ENCODE peak calls at places on chromosome 15, in four cellular contexts. N is astrocyte; S is CD8-positive, alpha-beta T cell; A is adrenal gland. X is an unnamed sample. For H3K27me3 and H3K4me1, the result is how much of the 10 kb centered on the place peaks cover.

GRCh38 chr15:26869628-26870027 is 2.8 kb downstream of the GABRA5 start:
- DNase-seq in N (no peak), A (no peak), S (no peak), X (no peak)

GRCh38 chr15:72982750-72983149 is 69.5 kb upstream of the NEO1 start:
- DNase-seq in N (peak), A (no peak), S (no peak), X (no peak)

GRCh38 chr15:100713163-100713867 is 110.9 kb downstream of the ASB7 start:
- DNase-seq in S (no peak), N (peak), A (no peak), X (no peak)

GRCh38 chr15:79923068-79923514 is 26.3 kb upstream of the MTHFS start:
- DNase-seq in S (peak), A (peak), N (peak), X (peak)

GRCh38 chr15:59444980-59445500 is 7.1 kb downstream of the FAM81A start:
- DNase-seq in N (no peak), A (no peak), S (no peak), X (no peak)

GRCh38 chr15:65088643-65089021 is 12.1 kb downstream of the KBTBD13 start:
- DNase-seq in N (no peak), A (no peak), S (no peak), X (no peak)

GRCh38 chr15:39908186-39908585 is 11.9 kb downstream of the GPR176 start:
- DNase-seq in A (no peak), S (no peak), N (peak), X (no peak)

GRCh38 chr15:31389576-31389975 is 62.9 kb downstream of the KLF13 start:
- DNase-seq in A (no peak), N (no peak), S (no peak), X (no peak)

GRCh38 chr15:67832965-67833503 is 6.8 kb downstream of the RNU6-1 start:
- DNase-seq in S (no peak), A (no peak), N (no peak), X (no peak)

GRCh38 chr15:67829647-67830504 is 4.6 kb downstream of the SKOR1 start:
- DNase-seq in N (no peak), A (no peak), S (no peak), X (no peak)

GRCh38 chr15:67828969-67829646 is 3.8 kb downstream of the SKOR1 start:
- DNase-seq in S (no peak), A (no peak), N (no peak), X (no peak)

GRCh38 chr15:67832031-67832551 is 6.8 kb downstream of the SKOR1 start:
- DNase-seq in N (no peak), S (no peak), A (no peak), X (no peak)

GRCh38 chr15:67831363-67831762 is 6.1 kb downstream of the SKOR1 start:
- DNase-seq in A (no peak), N (no peak), S (no peak), X (no peak)
- H3K27me3 ChIP-seq in A (half or more), N (half or more), S (half or more), X (under half)

GRCh38 chr15:75369897-75370581 is 1.6 kb upstream of the MAN2C1 start:
- DNase-seq in A (no peak), S (no peak), N (no peak), X (no peak)
- H3K4me3 ChIP-seq in A (no peak), S (no peak), N (no peak), X (no peak)

GRCh38 chr15:42448281-42448680 is 42.7 kb downstream of the ZNF106 start:
- DNase-seq in N (no peak), S (no peak), A (no peak), X (no peak)

GRCh38 chr15:42447599-42447998 is 43.3 kb downstream of the ZNF106 start:
- DNase-seq in A (no peak), S (no peak), N (no peak), X (no peak)

GRCh38 chr15:42450434-42450790 is 40.5 kb downstream of the ZNF106 start:
- DNase-seq in S (no peak), A (no peak), N (no peak), X (no peak)

GRCh38 chr15:42449770-42450433 is 41.0 kb downstream of the ZNF106 start:
- DNase-seq in S (no peak), N (no peak), A (no peak), X (no peak)

GRCh38 chr15:42444415-42445063 is 46.4 kb downstream of the ZNF106 start:
- DNase-seq in N (peak), A (no peak), S (no peak), X (no peak)
- H3K4me1 ChIP-seq in N (under half), A (under half), S (under half), X (under half)

DNA sequence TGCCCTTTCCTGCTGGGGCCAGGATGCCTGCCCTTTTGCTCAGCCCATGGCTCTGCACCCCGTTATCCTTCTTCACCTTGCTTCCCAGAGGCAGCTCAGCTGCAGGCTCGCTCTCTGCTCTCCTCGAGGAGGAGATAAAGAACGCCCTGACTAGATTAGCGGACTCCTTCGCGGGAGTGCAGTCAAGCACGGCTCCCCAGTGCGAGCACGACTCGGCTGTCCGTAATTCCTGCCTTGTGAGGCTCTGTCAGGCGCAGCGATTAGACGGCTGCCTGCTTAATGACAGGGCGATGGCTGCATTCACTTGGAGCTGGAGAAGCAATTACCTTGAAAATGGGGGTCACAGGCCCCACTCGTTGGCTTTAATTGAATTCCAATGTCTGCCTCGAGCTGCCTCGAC is 25.9 kb downstream of the TLE3 start:
- DNase-seq in N (no peak), A (no peak), S (no peak), X (no peak)
- H3K27me3 ChIP-seq in N (under half), A (under half), S (under half), X (under half)

GRCh38 chr15:76448755-76449154 is 112.2 kb downstream of the ISL2 start:
- DNase-seq in S (no peak), A (no peak), N (peak), X (no peak)
- H3K4me3 ChIP-seq in S (no peak), A (no peak), N (no peak), X (no peak)

DNA sequence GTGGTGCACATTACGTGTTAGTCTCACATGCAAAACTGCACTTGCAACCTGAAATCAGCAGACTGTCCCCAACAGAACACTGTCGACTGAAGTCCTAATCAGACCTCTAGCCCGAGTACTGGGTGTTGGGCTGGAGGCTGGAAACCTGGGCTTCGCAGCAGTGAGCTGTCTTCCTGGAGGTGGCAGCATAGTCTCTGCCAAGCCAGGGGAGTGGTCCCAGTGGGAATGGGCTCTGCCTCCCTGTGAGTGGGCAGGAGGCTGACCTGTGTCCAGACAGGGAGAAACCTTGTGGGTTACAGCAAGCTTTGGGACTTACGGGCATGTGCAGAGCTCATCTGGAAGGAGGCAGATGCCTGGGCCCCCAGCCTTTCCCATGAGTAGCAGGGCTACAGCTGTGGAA is 38.2 kb upstream of the MYZAP start:
- DNase-seq in S (no peak), N (no peak), A (no peak), X (no peak)
- H3K4me1 ChIP-seq in S (under half), N (under half), A (under half), X (under half)

GRCh38 chr15:92531406-92531805 is 124.2 kb downstream of the FAM174B start:
- DNase-seq in S (no peak), A (no peak), N (no peak), X (no peak)

GRCh38 chr15:92528736-92529135 is 126.8 kb downstream of the FAM174B start:
- DNase-seq in A (no peak), N (peak), S (no peak), X (no peak)

GRCh38 chr15:92538115-92538514 is 117.5 kb downstream of the FAM174B start:
- DNase-seq in N (no peak), S (no peak), A (no peak), X (no peak)

DNA sequence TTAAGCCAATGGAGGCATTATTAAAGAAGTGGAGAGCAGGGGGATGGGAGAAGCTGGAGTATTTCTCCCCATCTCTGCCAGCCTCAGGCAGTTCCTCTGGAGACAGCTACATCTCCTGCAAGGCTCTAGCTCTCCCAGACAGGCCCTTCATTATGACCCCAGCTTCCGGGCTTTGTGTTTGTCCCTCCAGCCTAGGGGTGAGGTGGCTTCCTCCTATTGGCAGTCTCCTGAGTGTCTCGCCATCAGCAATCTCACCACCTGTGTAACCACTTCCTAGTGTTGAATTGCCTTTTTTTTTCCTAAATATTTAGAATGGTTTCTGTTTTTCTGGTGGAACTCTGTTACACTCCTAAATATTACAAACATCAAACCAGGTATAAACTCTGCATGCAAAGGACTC is 122.3 kb downstream of the FAM174B start:
- DNase-seq in S (no peak), N (no peak), A (no peak), X (no peak)
- H3K27me3 ChIP-seq in S (under half), N (under half), A (under half), X (under half)

GRCh38 chr15:41581110-41581509 is 22.1 kb downstream of the TYRO3 start:
- DNase-seq in N (no peak), S (no peak), A (no peak), X (no peak)

GRCh38 chr15:41578736-41579383 is 19.8 kb downstream of the TYRO3 start:
- DNase-seq in A (no peak), N (no peak), S (no peak), X (no peak)

GRCh38 chr15:41583795-41584194 is 24.8 kb downstream of the TYRO3 start:
- DNase-seq in N (no peak), A (no peak), S (no peak), X (no peak)

GRCh38 chr15:41585140-41586047 is 26.4 kb downstream of the TYRO3 start:
- DNase-seq in S (no peak), N (peak), A (peak), X (peak)

DNA sequence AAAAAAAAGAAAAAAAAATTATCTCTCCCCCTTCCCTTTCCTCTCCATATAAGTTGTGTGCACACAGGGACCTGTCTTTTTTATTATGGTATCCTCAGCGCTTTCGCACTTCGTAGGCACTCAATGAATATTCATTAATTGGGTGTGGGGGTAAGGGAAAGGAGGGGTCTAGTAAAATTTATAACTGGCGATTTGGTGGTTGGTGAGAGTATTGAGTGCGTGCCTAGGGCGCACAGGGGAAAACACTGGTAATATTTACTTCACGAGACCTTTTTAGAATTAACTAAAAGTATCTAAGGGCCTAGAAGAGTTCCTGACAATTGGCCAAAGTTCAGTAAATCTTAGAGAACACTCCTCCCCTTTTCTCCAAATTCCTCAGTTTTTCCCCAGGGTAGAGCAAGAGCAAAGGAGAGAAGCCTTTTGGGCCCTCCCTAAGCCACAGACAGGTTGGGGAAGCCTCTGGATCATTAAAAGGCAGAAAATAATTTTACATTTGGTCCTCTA is 25.7 kb downstream of the TYRO3 start:
- DNase-seq in S (no peak), N (no peak), A (no peak), X (no peak)
- H3K4me3 ChIP-seq in S (no peak), N (peak), A (no peak), X (no peak)